ENCODE peak calls at places on chromosomes 16 and 17, in four cellular contexts. D, N, I and C are unnamed samples.

GRCh38 chr16:57828272-57829161 is 26.2 kb upstream of the KIFC3 start:
- DNase-seq in D (no peak), N (no peak), I (no peak), C (no peak)

GRCh38 chr17:79464310-79465010 is 146.4 kb downstream of the RBFOX3 start:
- DNase-seq in D (no peak), N (no peak), I (no peak), C (no peak)

GRCh38 chr16:12793120-12793889 is 10.4 kb downstream of the CPPED1 start:
- DNase-seq in D (no peak), N (no peak), I (no peak), C (no peak)

GRCh38 chr17:4389079-4389478 is 22.6 kb upstream of the UBE2G1 start:
- DNase-seq in D (no peak), N (no peak), I (no peak), C (no peak)

GRCh38 chr17:48244814-48245213 is 137.2 kb downstream of the SNX11 start:
- DNase-seq in D (no peak), N (no peak), I (peak; percentile 44), C (no peak)

GRCh38 chr17:2867441-2868424 is 71.5 kb downstream of the RAP1GAP2 start:
- DNase-seq in D (no peak), N (no peak), I (peak; percentile 51), C (no peak)

GRCh38 chr17:82300707-82301270 is 16.6 kb downstream of the CD7 start:
- DNase-seq in D (no peak), N (no peak), I (peak; percentile 35), C (peak; percentile 85)

GRCh38 chr17:48026503-48027321 is 10.9 kb downstream of the COPZ2 start:
- DNase-seq in D (peak; percentile 86), N (peak; percentile 78), I (peak; percentile 88), C (peak; percentile 92)

GRCh38 chr17:2406903-2407790 is 6.3 kb upstream of the MNT start:
- DNase-seq in D (no peak), N (peak; percentile 58), I (peak; percentile 93), C (no peak)

GRCh38 chr17:31877341-31877740 is 18.3 kb upstream of the COPRS start:
- DNase-seq in D (no peak), N (no peak), I (peak; percentile 23), C (no peak)

GRCh38 chr16:73568769-73569168 is 520.8 kb upstream of the ZFHX3 start:
- DNase-seq in D (no peak), N (no peak), I (no peak), C (no peak)

GRCh38 chr16:84924339-84925091 is 86.8 kb downstream of the ZDHHC7 start:
- DNase-seq in D (no peak), N (peak; percentile 74), I (no peak), C (no peak)

GRCh38 chr17:700504-701094 is 14.0 kb downstream of the VPS53 start:
- DNase-seq in D (no peak), N (no peak), I (peak; percentile 27), C (no peak)

GRCh38 chr17:55320594-55321506 is 56.1 kb downstream of the HLF start:
- DNase-seq in D (no peak), N (no peak), I (no peak), C (no peak)

GRCh38 chr16:3074860-3075545 is 9.6 kb downstream of the IL32 start:
- DNase-seq in D (peak; percentile 79), N (no peak), I (no peak), C (no peak)

GRCh38 chr17:78040561-78041400 is 82.3 kb downstream of the TNRC6C start:
- DNase-seq in D (no peak), N (no peak), I (peak; percentile 29), C (peak; percentile 85)

GRCh38 chr16:24010440-24011089 is 174.8 kb downstream of the PRKCB start:
- DNase-seq in D (peak; percentile 49), N (peak; percentile 45), I (peak; percentile 65), C (peak; percentile 79)

GRCh38 chr17:67718325-67718941 is 697 bp downstream of the NOL11 start:
- DNase-seq in D (no peak), N (no peak), I (peak; percentile 41), C (no peak)

GRCh38 chr17:27985306-27985705 is 57.2 kb upstream of the NLK start:
- DNase-seq in D (no peak), N (no peak), I (no peak), C (no peak)

GRCh38 chr17:76492989-76493501 is 8.2 kb downstream of the RHBDF2 start:
- DNase-seq in D (no peak), N (no peak), I (peak; percentile 90), C (peak; percentile 87)

GRCh38 chr16:86059253-86060171 is 160.6 kb downstream of the IRF8 start:
- DNase-seq in D (no peak), N (peak; percentile 50), I (no peak), C (no peak)

GRCh38 chr17:79093270-79093669 is 18.6 kb downstream of the ENGASE start:
- DNase-seq in D (no peak), N (no peak), I (no peak), C (no peak)

GRCh38 chr17:83064732-83065659 is 14.4 kb upstream of the METRNL start:
- DNase-seq in D (no peak), N (peak; percentile 14), I (no peak), C (peak; percentile 85)

GRCh38 chr17:33169580-33170285 is 123.4 kb downstream of the ASIC2 start:
- DNase-seq in D (no peak), N (no peak), I (peak; percentile 19), C (no peak)

GRCh38 chr17:42475853-42476252 is 17.2 kb downstream of the ATP6V0A1 start:
- DNase-seq in D (no peak), N (no peak), I (peak; percentile 25), C (no peak)

GRCh38 chr17:43171761-43172487 is 910 bp downstream of the NBR1 start:
- DNase-seq in D (peak; percentile 52), N (no peak), I (peak; percentile 95), C (no peak)

GRCh38 chr17:54694287-54694887 is 206.3 kb upstream of the TOM1L1 start:
- DNase-seq in D (no peak), N (no peak), I (no peak), C (no peak)

GRCh38 chr16:8866118-8866883 is 2.5 kb downstream of the CARHSP1 start:
- DNase-seq in D (no peak), N (no peak), I (no peak), C (no peak)

GRCh38 chr17:15971882-15972281 is 27.0 kb downstream of the ADORA2B start:
- DNase-seq in D (no peak), N (no peak), I (no peak), C (no peak)

GRCh38 chr16:30053376-30054015 is 12.1 kb upstream of the ALDOA start:
- DNase-seq in D (no peak), N (no peak), I (peak; percentile 34), C (no peak)